ENCODE peak calls at places on chromosomes 16 and 17, in six cellular contexts. C is stomach, T is right cardiac atrium, F is adipocyte, M is heart right ventricle, Y is ascending aorta. S is an unnamed sample.

GRCh38 chr16:85928411-85928820 is 29.5 kb downstream of the IRF8 start:
- DNase-seq in F (peak), C (no peak), Y (peak), T (no peak), M (no peak), S (no peak)

GRCh38 chr17:1413281-1413791 is 13.3 kb upstream of the YWHAE start:
- DNase-seq in M (peak), T (peak), F (peak), C (peak), Y (peak), S (peak)

GRCh38 chr17:12982224-12982623 is 35.6 kb downstream of the ELAC2 start:
- DNase-seq in T (no peak), Y (no peak), F (no peak), C (no peak), M (no peak), S (peak)

GRCh38 chr17:54784305-54784704 is 116.3 kb upstream of the TOM1L1 start:
- DNase-seq in F (no peak), Y (no peak), C (no peak), T (no peak), M (no peak), S (no peak)

GRCh38 chr17:27531469-27531948 is 75.3 kb downstream of the KSR1 start:
- DNase-seq in C (no peak), F (no peak), T (no peak), M (no peak), Y (no peak), S (no peak)

GRCh38 chr16:23375643-23376042 is 73.5 kb downstream of the SCNN1B start:
- DNase-seq in T (no peak), Y (no peak), C (no peak), M (no peak), F (no peak), S (no peak)

GRCh38 chr17:12180644-12181261 is 160.1 kb downstream of the MAP2K4 start:
- DNase-seq in M (peak), T (no peak), Y (no peak), C (no peak), F (peak), S (peak)

GRCh38 chr17:57935833-57936807 is 19.1 kb downstream of the CUEDC1 start:
- DNase-seq in C (no peak), M (peak), T (peak), F (peak), Y (no peak), S (no peak)

GRCh38 chr17:20273741-20274500 is 193.4 kb downstream of the LGALS9B start:
- DNase-seq in M (no peak), T (no peak), F (no peak), Y (no peak), C (no peak), S (no peak)

GRCh38 chr17:50863221-50863843 is 2.8 kb downstream of the TOB1 start:
- DNase-seq in F (peak), M (no peak), Y (no peak), T (no peak), C (peak), S (peak)

DNA sequence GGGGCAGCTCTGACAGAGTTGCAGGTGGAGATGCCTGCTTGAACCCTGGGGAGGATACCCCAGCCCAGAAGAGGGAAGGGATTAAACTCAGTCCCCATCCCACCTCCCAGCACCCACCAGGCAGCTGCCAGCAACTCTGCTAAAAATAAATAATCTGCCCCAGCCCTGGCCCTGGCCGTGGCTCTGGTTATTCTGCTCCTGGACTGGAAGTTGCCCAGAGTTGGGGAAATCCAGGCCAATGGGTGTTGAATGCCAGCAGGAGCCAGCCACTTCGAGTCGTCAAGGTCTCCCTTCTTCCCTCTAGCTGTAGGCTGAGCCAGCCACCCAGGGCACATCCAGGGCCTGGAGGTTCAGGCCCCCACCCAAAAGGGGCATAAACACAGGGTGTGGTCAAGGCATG is 836 bp upstream of the RRAD start:
- DNase-seq in M (peak), T (peak), C (peak), Y (peak), F (no peak), S (no peak)
- H3K4me3 ChIP-seq in M (peak), T (peak), C (peak), Y (peak), F (no peak), S (no peak)

GRCh38 chr16:79844603-79845002 is 244.1 kb upstream of the MAF start:
- DNase-seq in C (no peak), T (no peak), F (no peak), Y (no peak), M (no peak), S (no peak)

GRCh38 chr16:79847101-79847500 is 246.6 kb upstream of the MAF start:
- DNase-seq in T (no peak), F (no peak), M (no peak), Y (no peak), C (peak), S (no peak)

GRCh38 chr16:79843631-79844043 is 243.1 kb upstream of the MAF start:
- DNase-seq in M (no peak), Y (no peak), F (no peak), T (no peak), C (no peak), S (peak)

GRCh38 chr16:79845734-79846135 is 245.2 kb upstream of the MAF start:
- DNase-seq in Y (no peak), M (no peak), C (no peak), T (no peak), F (no peak), S (peak)

DNA sequence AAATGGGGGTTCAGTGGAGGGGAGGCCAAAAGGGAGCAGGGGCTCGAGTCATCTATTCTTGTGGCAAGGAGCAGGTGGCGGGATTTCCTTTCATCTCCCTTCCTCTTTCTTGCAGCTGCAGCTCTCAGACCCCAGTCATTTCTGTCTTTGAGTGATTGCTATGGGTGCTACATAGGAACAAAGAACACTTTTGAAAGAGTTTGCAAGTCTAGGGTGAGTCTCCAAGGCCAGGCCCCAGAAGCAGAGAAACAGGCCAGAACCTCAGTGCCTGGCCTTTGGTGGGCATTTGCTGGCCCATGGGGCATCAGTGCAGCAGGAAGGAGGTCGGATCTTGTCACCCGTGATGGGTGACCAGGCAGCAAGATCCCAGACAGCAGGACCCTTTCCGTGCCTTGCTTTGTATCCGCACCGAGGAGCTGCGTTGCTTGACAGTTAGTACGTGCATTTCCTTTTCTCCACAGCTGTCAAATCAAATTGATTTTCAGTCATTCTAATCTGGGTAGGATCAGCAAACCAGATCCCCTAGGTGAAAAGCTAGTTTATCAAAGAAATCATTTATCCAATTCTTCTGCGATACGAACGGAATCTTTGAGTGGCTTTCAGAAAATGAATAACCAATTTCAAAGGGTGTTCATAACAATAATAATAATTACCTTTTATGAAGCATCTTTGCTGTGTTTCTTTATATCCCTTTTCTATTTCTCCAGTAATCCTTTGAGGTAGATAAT is 244.6 kb upstream of the MAF start:
- DNase-seq in Y (no peak), T (no peak), F (no peak), M (no peak), C (no peak), S (peak)
- H3K4me3 ChIP-seq in Y (no peak), T (no peak), F (no peak), M (no peak), C (no peak), S (peak)

DNA sequence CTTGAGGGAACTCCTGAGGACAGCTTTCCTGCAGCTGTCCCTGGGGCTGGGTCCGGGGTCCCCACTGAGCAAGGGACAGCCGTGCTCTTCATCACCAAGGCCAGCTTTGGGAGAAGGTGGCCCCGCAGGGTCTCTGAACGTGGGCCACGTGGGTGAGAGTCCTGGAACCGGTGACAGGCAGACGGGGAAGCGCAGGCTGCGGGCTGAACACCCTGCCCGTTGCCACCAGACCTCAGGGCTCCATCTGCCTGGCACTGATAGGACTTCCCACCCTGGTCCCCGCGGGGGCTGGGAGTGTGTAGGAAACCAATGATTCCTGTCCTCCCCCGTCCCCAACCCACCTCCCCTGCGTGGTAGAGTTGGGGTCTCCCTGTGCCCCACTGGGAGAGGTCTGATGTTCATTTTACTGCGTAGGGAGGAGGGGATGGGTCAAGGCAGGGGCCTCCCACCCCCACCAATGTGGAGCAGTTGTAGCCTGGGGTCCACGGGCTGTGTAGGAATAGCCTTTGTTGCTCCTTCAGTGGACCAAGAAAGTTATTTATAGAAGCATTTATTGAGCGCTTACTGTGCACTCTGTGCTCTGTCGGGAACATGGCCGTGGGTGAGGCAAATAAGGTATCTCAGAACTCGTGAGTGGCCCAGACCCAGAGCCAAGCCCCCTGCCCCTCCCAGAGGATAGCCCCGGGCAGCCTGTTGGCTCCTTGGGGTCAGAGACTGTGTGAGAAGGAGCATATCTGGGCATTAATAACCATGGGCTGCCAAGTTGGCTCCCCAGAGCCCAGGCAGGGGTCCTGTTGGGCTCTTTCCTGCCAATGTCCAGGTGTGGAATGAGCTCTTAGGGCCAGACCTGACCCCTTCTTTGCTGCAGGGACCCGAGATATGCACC is 1.3 kb downstream of the ADGRG1 start:
- DNase-seq in C (no peak), F (no peak), Y (no peak), M (no peak), T (peak), S (no peak)
- H3K4me3 ChIP-seq in C (peak), F (no peak), Y (peak), M (peak), T (peak), S (no peak)

DNA sequence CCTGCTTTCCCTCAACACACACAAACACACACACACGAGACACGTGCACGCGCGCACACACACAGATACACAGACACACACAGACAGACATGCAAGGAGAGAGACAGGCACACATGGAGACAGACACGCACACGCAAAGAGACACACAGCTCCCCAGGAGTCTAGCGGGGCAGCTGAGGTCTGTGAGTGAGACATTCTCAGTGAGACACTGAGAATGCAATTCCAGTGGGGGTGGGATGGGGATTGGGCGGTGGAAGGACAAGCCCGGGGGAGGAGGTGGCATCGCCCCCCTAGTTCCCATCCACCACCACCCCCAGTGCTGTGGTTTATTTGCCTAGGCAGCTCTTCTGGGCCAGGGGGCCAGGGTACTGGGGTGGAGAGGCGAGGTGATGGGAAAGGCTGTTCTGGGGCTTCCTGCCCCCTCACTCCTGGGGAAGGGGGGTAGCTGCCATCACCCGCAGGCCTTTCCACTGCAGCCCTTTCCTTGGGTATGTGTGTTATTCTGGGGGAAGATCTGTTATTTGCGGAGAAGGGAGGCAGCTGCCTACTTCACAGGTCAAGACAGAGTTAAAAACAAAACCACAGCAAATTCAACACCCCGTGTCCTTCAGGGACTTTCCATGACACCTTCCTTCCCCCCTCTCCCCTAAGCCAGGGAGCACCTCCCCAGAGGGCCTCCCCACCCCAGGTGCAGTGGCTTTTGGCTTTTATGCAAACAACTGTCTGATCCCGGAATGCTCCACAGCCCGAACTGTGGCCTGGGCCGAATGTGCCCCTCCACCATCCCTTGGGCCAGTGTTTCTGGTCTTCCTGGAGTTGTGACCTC is 18.0 kb downstream of the GRB7 start:
- DNase-seq in T (no peak), M (no peak), Y (no peak), F (peak), C (no peak), S (peak)
- H3K4me3 ChIP-seq in T (no peak), M (no peak), Y (no peak), F (no peak), C (no peak), S (peak)

GRCh38 chr17:39775075-39775474 is 37.3 kb downstream of the GRB7 start:
- DNase-seq in Y (no peak), C (no peak), T (no peak), F (no peak), M (no peak), S (peak)
- H3K4me3 ChIP-seq in Y (no peak), C (no peak), T (no peak), F (no peak), M (peak), S (peak)

GRCh38 chr16:88192601-88193000 is 190.2 kb upstream of the ZNF469 start:
- DNase-seq in M (no peak), T (no peak), Y (no peak), C (no peak), F (no peak), S (no peak)
- H3K4me3 ChIP-seq in M (no peak), T (no peak), Y (no peak), C (no peak), F (no peak), S (no peak)

GRCh38 chr16:11302977-11303376 is 21.8 kb upstream of the PRM1 start:
- DNase-seq in F (no peak), T (no peak), Y (no peak), C (peak), M (no peak), S (no peak)
- H3K4me3 ChIP-seq in F (no peak), T (no peak), Y (no peak), C (no peak), M (no peak), S (no peak)

S was measured in GM12865.